ENCODE peak calls at places on chromosomes 4 and X, in eight cellular contexts. T is SJSA1; D is hypothalamus; I is CD4-positive, CD25-positive, alpha-beta regulatory T cell; Y is NCI-H187; V is nucleus accumbens; R is stimulated activated CD4-positive, alpha-beta T cell treated with anti-CD3 and anti-CD28 coated beads, TNF-alpha, amount 100 ng/mL, for 48 hours; X is CMK. B is an unnamed sample.
A peak's percentile ranks its signal among the peaks of the same experiment; 100 is the strongest.

GRCh38 chr4:150493846-150494245 is 88.1 kb upstream of the MAB21L2 start:
- DNase-seq in T (no peak), D (no peak), I (no peak), Y (no peak), V (no peak), R (no peak), X (no peak), B (no peak)

GRCh38 chr4:52838729-52839722 is 23.1 kb upstream of the RASL11B start:
- DNase-seq in T (no peak), D (no peak), I (no peak), Y (no peak), V (no peak), R (no peak), X (no peak), B (no peak)

GRCh38 chrX:24392709-24393108 is 32.3 kb downstream of the SUPT20HL1 start:
- DNase-seq in T (no peak), D (no peak), I (no peak), Y (no peak), V (no peak), R (no peak), X (no peak), B (no peak)

GRCh38 chrX:111492085-111492484 is 19.4 kb upstream of the SERTM2 start:
- DNase-seq in T (no peak), D (no peak), I (no peak), Y (no peak), V (no peak), R (no peak), X (no peak), B (no peak)

GRCh38 chr4:56937262-56937661 is 29.6 kb downstream of the REST start:
- DNase-seq in T (peak; percentile 79), D (no peak), I (no peak), Y (no peak), V (no peak), R (no peak), X (no peak), B (peak; percentile 55)

GRCh38 chrX:142068365-142068764 is 136.7 kb downstream of the MAGEC2 start:
- DNase-seq in T (no peak), D (no peak), I (no peak), Y (no peak), V (no peak), R (no peak), X (no peak), B (no peak)

GRCh38 chr4:123995939-123996338 is 599.3 kb downstream of the SPRY1 start:
- DNase-seq in T (no peak), D (no peak), I (no peak), Y (no peak), V (no peak), R (no peak), X (no peak), B (peak; percentile 25)

GRCh38 chr4:92305878-92306520 is 2.2 kb downstream of the GRID2 start:
- DNase-seq in T (no peak), D (peak; percentile 58), I (no peak), Y (no peak), V (peak; percentile 30), R (no peak), X (no peak), B (no peak)

GRCh38 chrX:118383120-118383519 is 37.2 kb downstream of the WDR44 start:
- DNase-seq in T (no peak), D (no peak), I (no peak), Y (no peak), V (no peak), R (no peak), X (no peak), B (no peak)

GRCh38 chr4:111464251-111465045 is 680.8 kb upstream of the FAM241A start:
- DNase-seq in T (no peak), D (no peak), I (no peak), Y (no peak), V (no peak), R (no peak), X (no peak), B (no peak)

GRCh38 chr4:29927895-29928294 is 792.3 kb upstream of the PCDH7 start:
- DNase-seq in T (no peak), D (no peak), I (no peak), Y (no peak), V (no peak), R (no peak), X (no peak), B (no peak)

GRCh38 chr4:121654738-121655137 is 42.0 kb downstream of the ANXA5 start:
- DNase-seq in T (no peak), D (no peak), I (no peak), Y (no peak), V (no peak), R (no peak), X (no peak), B (no peak)

B was measured in SW 1271.